ENCODE peak calls at places on chromosomes 3 and 15, in nine cellular contexts. One of them, this sample, is unnamed.

GRCh38 chr3:43699864-43700263 is 9.1 kb downstream of the ABHD5 start:
- DNase-seq in NCI-H1092 treated with DMSO at 0.1 percent for 48 hours: no peak
- DNase-seq in GM12865: peak; percentile 64
- DNase-seq in T-helper 2 cell treated with Interferon-gamma antibody and Interleukin-4, amounts not matched to agents 5 μg/mL and 100 μg/mL, for 36 hours: no peak
- DNase-seq in NCI-H510A treated with DMSO at 0.1 percent for 48 hours: no peak
- DNase-seq in cardiac fibroblast: peak; percentile 20
- DNase-seq in G401: no peak
- DNase-seq in left colon: peak; percentile 28
- DNase-seq in amniotic stem cell: no peak
- DNase-seq in this sample: peak; percentile 14

GRCh38 chr15:85707519-85708338 is 87.0 kb downstream of the KLHL25 start:
- DNase-seq in NCI-H1092 treated with DMSO at 0.1 percent for 48 hours: no peak
- DNase-seq in GM12865: peak; percentile 77
- DNase-seq in T-helper 2 cell treated with Interferon-gamma antibody and Interleukin-4, amounts not matched to agents 5 μg/mL and 100 μg/mL, for 36 hours: peak; percentile 39
- DNase-seq in NCI-H510A treated with DMSO at 0.1 percent for 48 hours: no peak
- DNase-seq in cardiac fibroblast: peak; percentile 76
- DNase-seq in G401: no peak
- DNase-seq in left colon: no peak
- DNase-seq in amniotic stem cell: no peak
- DNase-seq in this sample: peak; percentile 2

GRCh38 chr15:64460206-64460736 is at the start of gene ZNF609:
- DNase-seq in NCI-H1092 treated with DMSO at 0.1 percent for 48 hours: peak; percentile 80
- DNase-seq in GM12865: peak; percentile 94
- DNase-seq in T-helper 2 cell treated with Interferon-gamma antibody and Interleukin-4, amounts not matched to agents 5 μg/mL and 100 μg/mL, for 36 hours: peak; percentile 90
- DNase-seq in NCI-H510A treated with DMSO at 0.1 percent for 48 hours: peak; percentile 86
- DNase-seq in cardiac fibroblast: peak; percentile 96
- DNase-seq in G401: peak; percentile 92
- DNase-seq in left colon: peak; percentile 95
- DNase-seq in amniotic stem cell: peak; percentile 91
- DNase-seq in this sample: peak; percentile 84

GRCh38 chr15:61989698-61990097 is 70.5 kb downstream of the VPS13C start:
- DNase-seq in NCI-H1092 treated with DMSO at 0.1 percent for 48 hours: no peak
- DNase-seq in GM12865: no peak
- DNase-seq in T-helper 2 cell treated with Interferon-gamma antibody and Interleukin-4, amounts not matched to agents 5 μg/mL and 100 μg/mL, for 36 hours: no peak
- DNase-seq in NCI-H510A treated with DMSO at 0.1 percent for 48 hours: no peak
- DNase-seq in cardiac fibroblast: peak; percentile 22
- DNase-seq in G401: no peak
- DNase-seq in left colon: no peak
- DNase-seq in amniotic stem cell: no peak
- DNase-seq in this sample: no peak

GRCh38 chr3:21620511-21621395 is 130.3 kb downstream of the ZNF385D start:
- DNase-seq in NCI-H1092 treated with DMSO at 0.1 percent for 48 hours: no peak
- DNase-seq in GM12865: no peak
- DNase-seq in T-helper 2 cell treated with Interferon-gamma antibody and Interleukin-4, amounts not matched to agents 5 μg/mL and 100 μg/mL, for 36 hours: no peak
- DNase-seq in NCI-H510A treated with DMSO at 0.1 percent for 48 hours: no peak
- DNase-seq in cardiac fibroblast: peak; percentile 5
- DNase-seq in G401: no peak
- DNase-seq in left colon: no peak
- DNase-seq in amniotic stem cell: no peak
- DNase-seq in this sample: no peak

GRCh38 chr15:80550219-80550909 is 144.7 kb upstream of the ABHD17C start:
- DNase-seq in NCI-H1092 treated with DMSO at 0.1 percent for 48 hours: no peak
- DNase-seq in GM12865: peak; percentile 49
- DNase-seq in T-helper 2 cell treated with Interferon-gamma antibody and Interleukin-4, amounts not matched to agents 5 μg/mL and 100 μg/mL, for 36 hours: no peak
- DNase-seq in NCI-H510A treated with DMSO at 0.1 percent for 48 hours: no peak
- DNase-seq in cardiac fibroblast: peak; percentile 94
- DNase-seq in G401: no peak
- DNase-seq in left colon: no peak
- DNase-seq in amniotic stem cell: peak; percentile 72
- DNase-seq in this sample: peak; percentile 79

GRCh38 chr15:55526559-55527036 is 18.6 kb upstream of the DNAAF4 start:
- DNase-seq in NCI-H1092 treated with DMSO at 0.1 percent for 48 hours: peak; percentile 16
- DNase-seq in GM12865: peak; percentile 76
- DNase-seq in T-helper 2 cell treated with Interferon-gamma antibody and Interleukin-4, amounts not matched to agents 5 μg/mL and 100 μg/mL, for 36 hours: no peak
- DNase-seq in NCI-H510A treated with DMSO at 0.1 percent for 48 hours: peak; percentile 0
- DNase-seq in cardiac fibroblast: peak; percentile 81
- DNase-seq in G401: peak; percentile 18
- DNase-seq in left colon: no peak
- DNase-seq in amniotic stem cell: peak; percentile 23
- DNase-seq in this sample: peak; percentile 52

GRCh38 chr3:27076815-27077630 is 292.2 kb downstream of the NEK10 start:
- DNase-seq in NCI-H1092 treated with DMSO at 0.1 percent for 48 hours: no peak
- DNase-seq in GM12865: no peak
- DNase-seq in T-helper 2 cell treated with Interferon-gamma antibody and Interleukin-4, amounts not matched to agents 5 μg/mL and 100 μg/mL, for 36 hours: no peak
- DNase-seq in NCI-H510A treated with DMSO at 0.1 percent for 48 hours: no peak
- DNase-seq in cardiac fibroblast: no peak
- DNase-seq in G401: no peak
- DNase-seq in left colon: no peak
- DNase-seq in amniotic stem cell: no peak
- DNase-seq in this sample: no peak

GRCh38 chr3:55519016-55519415 is 31.9 kb upstream of the WNT5A start:
- DNase-seq in NCI-H1092 treated with DMSO at 0.1 percent for 48 hours: no peak
- DNase-seq in GM12865: no peak
- DNase-seq in T-helper 2 cell treated with Interferon-gamma antibody and Interleukin-4, amounts not matched to agents 5 μg/mL and 100 μg/mL, for 36 hours: no peak
- DNase-seq in NCI-H510A treated with DMSO at 0.1 percent for 48 hours: no peak
- DNase-seq in cardiac fibroblast: peak; percentile 7
- DNase-seq in G401: no peak
- DNase-seq in left colon: no peak
- DNase-seq in amniotic stem cell: no peak
- DNase-seq in this sample: no peak

GRCh38 chr3:36944641-36945270 is at the start of gene TRANK1:
- DNase-seq in NCI-H1092 treated with DMSO at 0.1 percent for 48 hours: peak; percentile 29
- DNase-seq in GM12865: peak; percentile 65
- DNase-seq in T-helper 2 cell treated with Interferon-gamma antibody and Interleukin-4, amounts not matched to agents 5 μg/mL and 100 μg/mL, for 36 hours: peak; percentile 50
- DNase-seq in NCI-H510A treated with DMSO at 0.1 percent for 48 hours: peak; percentile 61
- DNase-seq in cardiac fibroblast: peak; percentile 76
- DNase-seq in G401: peak; percentile 81
- DNase-seq in left colon: peak; percentile 69
- DNase-seq in amniotic stem cell: no peak
- DNase-seq in this sample: no peak

GRCh38 chr15:60590935-60591490 is 112.1 kb upstream of the ICE2 start:
- DNase-seq in NCI-H1092 treated with DMSO at 0.1 percent for 48 hours: no peak
- DNase-seq in GM12865: peak; percentile 67
- DNase-seq in T-helper 2 cell treated with Interferon-gamma antibody and Interleukin-4, amounts not matched to agents 5 μg/mL and 100 μg/mL, for 36 hours: peak; percentile 47
- DNase-seq in NCI-H510A treated with DMSO at 0.1 percent for 48 hours: no peak
- DNase-seq in cardiac fibroblast: peak; percentile 42
- DNase-seq in G401: peak; percentile 53
- DNase-seq in left colon: peak; percentile 57
- DNase-seq in amniotic stem cell: peak; percentile 17
- DNase-seq in this sample: no peak

GRCh38 chr15:73712107-73712506 is 27.9 kb downstream of the CD276 start:
- DNase-seq in NCI-H1092 treated with DMSO at 0.1 percent for 48 hours: no peak
- DNase-seq in GM12865: no peak
- DNase-seq in T-helper 2 cell treated with Interferon-gamma antibody and Interleukin-4, amounts not matched to agents 5 μg/mL and 100 μg/mL, for 36 hours: no peak
- DNase-seq in NCI-H510A treated with DMSO at 0.1 percent for 48 hours: no peak
- DNase-seq in cardiac fibroblast: no peak
- DNase-seq in G401: no peak
- DNase-seq in left colon: no peak
- DNase-seq in amniotic stem cell: no peak
- DNase-seq in this sample: no peak

GRCh38 chr15:81411056-81411455 is 37.0 kb upstream of the TMC3 start:
- DNase-seq in NCI-H1092 treated with DMSO at 0.1 percent for 48 hours: no peak
- DNase-seq in GM12865: no peak
- DNase-seq in T-helper 2 cell treated with Interferon-gamma antibody and Interleukin-4, amounts not matched to agents 5 μg/mL and 100 μg/mL, for 36 hours: no peak
- DNase-seq in NCI-H510A treated with DMSO at 0.1 percent for 48 hours: no peak
- DNase-seq in cardiac fibroblast: no peak
- DNase-seq in G401: no peak
- DNase-seq in left colon: no peak
- DNase-seq in amniotic stem cell: no peak
- DNase-seq in this sample: no peak

This sample was measured in A172.